ENCODE peak calls at places on chromosome 12, in six cellular contexts. One of them, this sample, is unnamed.

GRCh38 chr12:49028666-49029275 is 10.2 kb upstream of the PRKAG1 start:
- DNase-seq in GM20000: no peak
- DNase-seq in WTC11: no peak
- DNase-seq in PC-9: no peak
- DNase-seq in breast epithelium: no peak
- DNase-seq in cardiac muscle cell: no peak
- DNase-seq in this sample: no peak

GRCh38 chr12:100799770-100800169 is 5.2 kb downstream of the ANO4 start:
- DNase-seq in GM20000: no peak
- DNase-seq in WTC11: no peak
- DNase-seq in PC-9: no peak
- DNase-seq in breast epithelium: no peak
- DNase-seq in cardiac muscle cell: no peak
- DNase-seq in this sample: no peak

GRCh38 chr12:130120012-130120805 is 42.1 kb upstream of the FZD10 start:
- DNase-seq in GM20000: no peak
- DNase-seq in WTC11: no peak
- DNase-seq in PC-9: no peak
- DNase-seq in breast epithelium: no peak
- DNase-seq in cardiac muscle cell: no peak
- DNase-seq in this sample: no peak

GRCh38 chr12:22687677-22688076 is 62.7 kb downstream of the ETNK1 start:
- DNase-seq in GM20000: peak
- DNase-seq in WTC11: no peak
- DNase-seq in PC-9: no peak
- DNase-seq in breast epithelium: no peak
- DNase-seq in cardiac muscle cell: no peak
- DNase-seq in this sample: no peak

GRCh38 chr12:46389130-46389616 is 16.6 kb upstream of the SLC38A2 start:
- DNase-seq in GM20000: no peak
- DNase-seq in WTC11: no peak
- DNase-seq in PC-9: no peak
- DNase-seq in breast epithelium: no peak
- DNase-seq in cardiac muscle cell: no peak
- DNase-seq in this sample: no peak

GRCh38 chr12:78473136-78473535 is 391.4 kb upstream of the SYT1 start:
- DNase-seq in GM20000: no peak
- DNase-seq in WTC11: no peak
- DNase-seq in PC-9: no peak
- DNase-seq in breast epithelium: no peak
- DNase-seq in cardiac muscle cell: no peak
- DNase-seq in this sample: no peak

GRCh38 chr12:105945935-105946334 is 192.8 kb downstream of the NUAK1 start:
- DNase-seq in GM20000: no peak
- DNase-seq in WTC11: no peak
- DNase-seq in PC-9: no peak
- DNase-seq in breast epithelium: no peak
- DNase-seq in cardiac muscle cell: no peak
- DNase-seq in this sample: no peak

GRCh38 chr12:68622250-68622649 is 11.6 kb downstream of the RAP1B start:
- DNase-seq in GM20000: no peak
- DNase-seq in WTC11: no peak
- DNase-seq in PC-9: no peak
- DNase-seq in breast epithelium: no peak
- DNase-seq in cardiac muscle cell: no peak
- DNase-seq in this sample: no peak

GRCh38 chr12:95118138-95118787 is 44.8 kb upstream of the NR2C1 start:
- DNase-seq in GM20000: no peak
- DNase-seq in WTC11: no peak
- DNase-seq in PC-9: no peak
- DNase-seq in breast epithelium: no peak
- DNase-seq in cardiac muscle cell: peak
- DNase-seq in this sample: no peak

GRCh38 chr12:93938317-93938716 is 210.1 kb upstream of the PLXNC1 start:
- DNase-seq in GM20000: no peak
- DNase-seq in WTC11: no peak
- DNase-seq in PC-9: no peak
- DNase-seq in breast epithelium: no peak
- DNase-seq in cardiac muscle cell: no peak
- DNase-seq in this sample: no peak

GRCh38 chr12:6234906-6235305 is 34.7 kb downstream of the CD9 start:
- DNase-seq in GM20000: no peak
- DNase-seq in WTC11: no peak
- DNase-seq in PC-9: no peak
- DNase-seq in breast epithelium: no peak
- DNase-seq in cardiac muscle cell: no peak
- DNase-seq in this sample: no peak

GRCh38 chr12:10986812-10987211 is at the start of gene TAS2R50:
- DNase-seq in GM20000: no peak
- DNase-seq in WTC11: no peak
- DNase-seq in PC-9: no peak
- DNase-seq in breast epithelium: no peak
- DNase-seq in cardiac muscle cell: no peak
- DNase-seq in this sample: no peak

GRCh38 chr12:713281-713875 is 39.0 kb upstream of the WNK1 start:
- DNase-seq in GM20000: no peak
- DNase-seq in WTC11: no peak
- DNase-seq in PC-9: no peak
- DNase-seq in breast epithelium: no peak
- DNase-seq in cardiac muscle cell: no peak
- DNase-seq in this sample: no peak

GRCh38 chr12:8045952-8046944 is 13.7 kb downstream of the FOXJ2 start:
- DNase-seq in GM20000: peak
- DNase-seq in WTC11: peak
- DNase-seq in PC-9: peak
- DNase-seq in breast epithelium: peak
- DNase-seq in cardiac muscle cell: peak
- DNase-seq in this sample: peak

GRCh38 chr12:48003226-48004038 is 844 bp downstream of the COL2A1 start:
- DNase-seq in GM20000: peak
- DNase-seq in WTC11: peak
- DNase-seq in PC-9: no peak
- DNase-seq in breast epithelium: no peak
- DNase-seq in cardiac muscle cell: peak
- DNase-seq in this sample: no peak

GRCh38 chr12:80352476-80352875 is 91.6 kb upstream of the PTPRQ start:
- DNase-seq in GM20000: no peak
- DNase-seq in WTC11: no peak
- DNase-seq in PC-9: no peak
- DNase-seq in breast epithelium: no peak
- DNase-seq in cardiac muscle cell: no peak
- DNase-seq in this sample: no peak

GRCh38 chr12:108301346-108301745 is 37.8 kb downstream of the CMKLR1 start:
- DNase-seq in GM20000: no peak
- DNase-seq in WTC11: no peak
- DNase-seq in PC-9: no peak
- DNase-seq in breast epithelium: no peak
- DNase-seq in cardiac muscle cell: no peak
- DNase-seq in this sample: no peak

GRCh38 chr12:18819471-18819870 is 81.6 kb downstream of the CAPZA3 start:
- DNase-seq in GM20000: no peak
- DNase-seq in WTC11: no peak
- DNase-seq in PC-9: no peak
- DNase-seq in breast epithelium: no peak
- DNase-seq in cardiac muscle cell: no peak
- DNase-seq in this sample: no peak

GRCh38 chr12:76688627-76689026 is 75.3 kb upstream of the ZDHHC17 start:
- DNase-seq in GM20000: no peak
- DNase-seq in WTC11: no peak
- DNase-seq in PC-9: no peak
- DNase-seq in breast epithelium: no peak
- DNase-seq in cardiac muscle cell: no peak
- DNase-seq in this sample: no peak

GRCh38 chr12:132522586-132523380 is 32.8 kb downstream of the FBRSL1 start:
- DNase-seq in GM20000: no peak
- DNase-seq in WTC11: no peak
- DNase-seq in PC-9: no peak
- DNase-seq in breast epithelium: no peak
- DNase-seq in cardiac muscle cell: no peak
- DNase-seq in this sample: no peak

GRCh38 chr12:25838007-25838406 is 120.5 kb upstream of the RASSF8 start:
- DNase-seq in GM20000: no peak
- DNase-seq in WTC11: no peak
- DNase-seq in PC-9: no peak
- DNase-seq in breast epithelium: no peak
- DNase-seq in cardiac muscle cell: no peak
- DNase-seq in this sample: no peak

GRCh38 chr12:68428724-68429580 is 96.8 kb upstream of the MDM1 start:
- DNase-seq in GM20000: no peak
- DNase-seq in WTC11: no peak
- DNase-seq in PC-9: no peak
- DNase-seq in breast epithelium: no peak
- DNase-seq in cardiac muscle cell: no peak
- DNase-seq in this sample: no peak

GRCh38 chr12:68805592-68806120 is 2.3 kb upstream of the MDM2 start:
- DNase-seq in GM20000: no peak
- DNase-seq in WTC11: no peak
- DNase-seq in PC-9: no peak
- DNase-seq in breast epithelium: no peak
- DNase-seq in cardiac muscle cell: no peak
- DNase-seq in this sample: no peak

GRCh38 chr12:52681551-52682380 is 1.6 kb upstream of the KRT1 start:
- DNase-seq in GM20000: no peak
- DNase-seq in WTC11: no peak
- DNase-seq in PC-9: no peak
- DNase-seq in breast epithelium: peak
- DNase-seq in cardiac muscle cell: no peak
- DNase-seq in this sample: no peak

GRCh38 chr12:57216931-57217871 is 607 bp downstream of the NXPH4 start:
- DNase-seq in GM20000: no peak
- DNase-seq in WTC11: no peak
- DNase-seq in PC-9: peak
- DNase-seq in breast epithelium: no peak
- DNase-seq in cardiac muscle cell: no peak
- DNase-seq in this sample: no peak

GRCh38 chr12:24027352-24027751 is 77.9 kb upstream of the SOX5 start:
- DNase-seq in GM20000: no peak
- DNase-seq in WTC11: no peak
- DNase-seq in PC-9: no peak
- DNase-seq in breast epithelium: no peak
- DNase-seq in cardiac muscle cell: no peak
- DNase-seq in this sample: no peak

GRCh38 chr12:24020391-24021163 is 71.1 kb upstream of the SOX5 start:
- DNase-seq in GM20000: no peak
- DNase-seq in WTC11: no peak
- DNase-seq in PC-9: no peak
- DNase-seq in breast epithelium: no peak
- DNase-seq in cardiac muscle cell: no peak
- DNase-seq in this sample: no peak

GRCh38 chr12:24021164-24021502 is 71.7 kb upstream of the SOX5 start:
- DNase-seq in GM20000: no peak
- DNase-seq in WTC11: no peak
- DNase-seq in PC-9: no peak
- DNase-seq in breast epithelium: no peak
- DNase-seq in cardiac muscle cell: no peak
- DNase-seq in this sample: no peak

DNA sequence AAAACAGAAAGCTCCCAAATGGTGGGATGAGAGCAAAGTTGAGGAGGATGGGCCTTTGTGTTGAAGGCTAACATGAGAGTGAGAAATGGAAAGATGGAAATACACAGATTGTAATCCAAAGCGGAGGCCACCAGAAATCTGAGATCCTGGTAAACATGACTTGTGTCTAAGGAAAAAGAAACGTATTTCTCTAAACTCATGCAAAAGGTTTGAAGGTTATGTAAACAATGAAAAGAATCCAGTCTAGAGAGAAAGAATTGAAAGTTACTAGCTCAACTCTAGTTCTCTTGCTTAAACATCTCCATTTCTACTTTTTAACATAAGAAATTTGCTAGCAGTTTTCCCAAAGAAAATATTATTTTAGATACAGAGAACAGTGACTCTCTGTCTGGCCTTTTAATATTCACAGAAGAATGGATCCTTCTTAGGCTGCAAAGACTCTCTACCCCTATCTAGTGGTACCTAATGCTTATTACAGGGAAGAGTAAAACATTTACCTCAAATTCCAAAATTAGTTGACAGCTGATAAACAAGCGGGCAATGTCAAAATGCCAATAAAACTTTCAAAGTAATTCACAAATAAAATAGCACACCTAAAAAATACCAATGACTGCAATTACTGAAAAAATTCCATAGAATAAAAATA is 75.8 kb upstream of the SOX5 start:
- DNase-seq in GM20000: no peak
- DNase-seq in WTC11: no peak
- DNase-seq in PC-9: no peak
- DNase-seq in breast epithelium: no peak
- DNase-seq in cardiac muscle cell: no peak
- DNase-seq in this sample: no peak
- TF ChIP-seq CTCF in GM20000: peak
- TF ChIP-seq CTCF in WTC11: peak
- TF ChIP-seq CTCF in PC-9: peak
- TF ChIP-seq CTCF in breast epithelium: no peak
- TF ChIP-seq CTCF in cardiac muscle cell: peak
- TF ChIP-seq CTCF in this sample: peak

DNA sequence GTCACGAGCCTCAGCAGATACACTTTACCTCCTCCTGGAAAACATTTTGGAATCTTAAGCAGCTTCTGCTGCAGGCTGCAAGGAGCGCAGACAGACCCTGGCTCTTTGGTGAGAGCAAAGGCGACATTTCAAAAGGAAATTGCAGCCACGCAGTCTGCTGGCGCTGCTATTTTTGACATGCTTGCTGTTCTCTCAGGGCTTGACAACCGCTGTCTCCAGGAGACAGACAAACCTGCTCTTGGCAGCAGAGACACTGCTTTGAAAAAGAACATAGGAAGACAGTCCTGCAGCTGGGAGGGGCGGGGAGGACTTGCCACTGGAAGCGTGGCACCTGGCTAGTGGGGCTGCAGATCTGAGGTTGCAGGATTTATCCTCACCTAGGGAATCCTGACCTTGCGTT is 91.9 kb upstream of the KCNA1 start:
- DNase-seq in GM20000: no peak
- DNase-seq in WTC11: no peak
- DNase-seq in PC-9: no peak
- DNase-seq in breast epithelium: no peak
- DNase-seq in cardiac muscle cell: peak
- DNase-seq in this sample: no peak
- TF ChIP-seq CTCF in GM20000: no peak
- TF ChIP-seq CTCF in WTC11: no peak
- TF ChIP-seq CTCF in PC-9: no peak
- TF ChIP-seq CTCF in breast epithelium: no peak
- TF ChIP-seq CTCF in cardiac muscle cell: no peak
- TF ChIP-seq CTCF in this sample: no peak

GRCh38 chr12:125340791-125341190 is 275.6 kb downstream of the AACS start:
- DNase-seq in GM20000: no peak
- DNase-seq in WTC11: no peak
- DNase-seq in PC-9: no peak
- DNase-seq in breast epithelium: no peak
- DNase-seq in cardiac muscle cell: peak
- DNase-seq in this sample: no peak
- TF ChIP-seq CTCF in GM20000: no peak
- TF ChIP-seq CTCF in WTC11: no peak
- TF ChIP-seq CTCF in PC-9: no peak
- TF ChIP-seq CTCF in breast epithelium: no peak
- TF ChIP-seq CTCF in cardiac muscle cell: no peak
- TF ChIP-seq CTCF in this sample: no peak

DNA sequence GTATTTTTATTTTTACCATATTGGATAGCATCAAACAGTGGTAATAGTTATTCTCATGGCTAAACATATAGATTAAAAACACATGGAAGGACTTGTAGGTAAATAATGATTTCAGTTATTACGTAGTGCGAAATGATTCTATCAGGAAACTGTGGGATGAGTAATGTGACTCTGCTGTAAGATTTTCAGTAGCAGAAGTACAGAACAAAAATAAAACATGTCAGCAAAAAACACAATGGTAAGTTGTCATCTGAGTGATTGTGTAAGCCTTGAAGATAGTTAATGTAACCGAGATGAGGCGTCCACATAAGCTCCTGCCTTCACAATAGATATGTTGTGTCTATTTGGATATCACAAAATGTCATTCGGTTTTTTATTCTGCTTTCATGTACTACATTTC is 99.8 kb downstream of the BORCS5 start:
- DNase-seq in GM20000: no peak
- DNase-seq in WTC11: no peak
- DNase-seq in PC-9: no peak
- DNase-seq in breast epithelium: no peak
- DNase-seq in cardiac muscle cell: no peak
- DNase-seq in this sample: no peak
- TF ChIP-seq CTCF in GM20000: no peak
- TF ChIP-seq CTCF in WTC11: no peak
- TF ChIP-seq CTCF in PC-9: no peak
- TF ChIP-seq CTCF in breast epithelium: no peak
- TF ChIP-seq CTCF in cardiac muscle cell: no peak
- TF ChIP-seq CTCF in this sample: no peak